ENCODE peak calls at places on chromosome X, in nine cellular contexts. Q is uterus; I is fibroblast of lung; Y is heart right ventricle; J is CD8-positive, alpha-beta memory T cell; S is HCT116; T is mesendoderm; K is neuronal stem cell; M is adipocyte. F is an unnamed sample.

GRCh38 chrX:136065044-136065671 is 79.9 kb downstream of the SLC9A6 start:
- DNase-seq in T (peak; percentile 6), S (no peak), K (no peak), Y (peak; percentile 65), M (peak; percentile 53), J (no peak), I (peak; percentile 65), Q (peak; percentile 39), F (no peak)

GRCh38 chrX:45172890-45173289 is 27.8 kb downstream of the DIPK2B start:
- DNase-seq in Y (no peak), Q (no peak), M (peak; percentile 43), I (peak; percentile 53), J (no peak), S (peak; percentile 21), K (no peak), T (peak; percentile 53), F (no peak)

GRCh38 chrX:107629533-107629909 is 1.2 kb downstream of the PRPS1 start:
- DNase-seq in J (no peak), S (no peak), Y (no peak), I (peak; percentile 39), M (peak; percentile 57), Q (no peak), T (peak; percentile 58), K (no peak), F (no peak)

GRCh38 chrX:9997524-9997923 is 30.4 kb downstream of the CLDN34 start:
- DNase-seq in K (no peak), M (no peak), Q (no peak), J (no peak), Y (no peak), T (no peak), I (no peak), S (no peak), F (no peak)

GRCh38 chrX:73877687-73878086 is 314.7 kb downstream of the CHIC1 start:
- DNase-seq in Q (no peak), T (peak; percentile 91), M (no peak), K (no peak), S (no peak), I (peak; percentile 3), J (no peak), Y (no peak), F (no peak)

GRCh38 chrX:70172226-70172625 is 5.1 kb upstream of the DGAT2L6 start:
- DNase-seq in M (no peak), Y (no peak), Q (no peak), S (no peak), K (no peak), T (no peak), I (peak; percentile 29), J (no peak), F (no peak)

GRCh38 chrX:19075754-19076153 is 46.5 kb downstream of the ADGRG2 start:
- DNase-seq in S (no peak), Q (no peak), M (no peak), J (no peak), Y (no peak), T (no peak), I (no peak), K (no peak), F (no peak)

GRCh38 chrX:123013141-123013540 is 170.9 kb upstream of the GRIA3 start:
- DNase-seq in Y (no peak), S (no peak), K (no peak), J (no peak), T (no peak), M (no peak), Q (no peak), I (peak; percentile 52), F (no peak)

GRCh38 chrX:95889279-95889678 is 795.4 kb upstream of the DIAPH2 start:
- DNase-seq in M (no peak), S (no peak), K (no peak), T (peak; percentile 56), Y (no peak), J (no peak), Q (no peak), I (no peak), F (no peak)

GRCh38 chrX:40644821-40645358 is 2.5 kb downstream of the CXorf38 start:
- DNase-seq in K (no peak), J (peak; percentile 4), T (peak; percentile 6), S (no peak), M (peak; percentile 85), I (peak; percentile 67), Q (peak; percentile 68), Y (peak; percentile 67), F (peak; percentile 20)

GRCh38 chrX:69314436-69315348 is 149.4 kb upstream of the PJA1 start:
- DNase-seq in J (no peak), Q (no peak), T (peak; percentile 72), I (no peak), K (no peak), M (no peak), Y (peak; percentile 5), S (no peak), F (no peak)

GRCh38 chrX:119181491-119181890 is 53.9 kb upstream of the KIAA1210 start:
- DNase-seq in J (no peak), T (peak; percentile 63), K (no peak), Y (no peak), Q (no peak), M (no peak), I (peak; percentile 5), S (peak; percentile 18), F (no peak)

GRCh38 chrX:79708581-79708980 is 306.0 kb upstream of the TBX22 start:
- DNase-seq in T (no peak), K (no peak), Y (no peak), S (no peak), Q (no peak), M (no peak), I (no peak), J (no peak), F (no peak)

GRCh38 chrX:44954562-44954961 is 81.6 kb downstream of the KDM6A start:
- DNase-seq in J (no peak), K (no peak), I (peak; percentile 10), T (no peak), Q (no peak), Y (no peak), M (no peak), S (no peak), F (no peak)

GRCh38 chrX:36414056-36414455 is 494.5 kb downstream of the CFAP47 start:
- DNase-seq in K (no peak), M (no peak), T (no peak), Y (no peak), I (no peak), Q (no peak), S (no peak), J (no peak), F (no peak)

GRCh38 chrX:134174859-134175258 is 62.1 kb upstream of the CCDC160 start:
- DNase-seq in S (no peak), T (peak; percentile 76), K (peak; percentile 61), I (no peak), J (no peak), Q (no peak), Y (no peak), M (no peak), F (no peak)

GRCh38 chrX:103585421-103586313 is at the start of gene TCEAL4:
- DNase-seq in M (peak; percentile 66), T (peak; percentile 40), Y (peak; percentile 37), K (no peak), J (peak; percentile 3), I (peak; percentile 12), Q (peak; percentile 79), S (no peak), F (no peak)

DNA sequence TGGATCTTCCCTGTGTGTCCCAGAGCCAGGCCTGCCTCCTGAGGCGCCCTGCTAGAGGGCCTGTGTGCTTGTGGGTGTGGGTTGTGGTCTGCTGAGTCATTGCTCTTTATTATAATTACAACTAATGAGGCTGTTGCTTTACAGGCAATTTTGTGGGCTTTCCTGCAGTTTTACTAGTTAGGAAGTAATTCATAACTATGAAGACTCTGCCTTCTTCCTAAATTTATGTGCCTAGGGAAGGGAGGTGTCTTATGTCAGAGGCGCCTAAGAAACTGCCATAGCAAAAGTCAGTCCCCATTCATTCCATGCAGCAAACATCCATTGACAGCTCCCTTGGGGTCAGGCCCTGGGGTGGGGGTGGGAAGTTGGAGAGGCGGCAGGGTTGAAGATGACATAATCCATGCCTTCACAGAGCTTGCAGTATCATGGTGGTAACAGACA is 359.2 kb downstream of the IDS start:
- DNase-seq in J (no peak), K (no peak), I (peak; percentile 39), M (no peak), Y (no peak), T (peak; percentile 27), S (no peak), Q (no peak), F (no peak)
- H3K36me3 ChIP-seq in J (no peaks in the 10 kb centered on the region), K (no peaks in the 10 kb centered on the region), I (no peaks in the 10 kb centered on the region), M (no peaks in the 10 kb centered on the region), Y (no peaks in the 10 kb centered on the region), T (no peaks in the 10 kb centered on the region), S (no peaks in the 10 kb centered on the region), Q (no peaks in the 10 kb centered on the region), F (no peaks in the 10 kb centered on the region)

DNA sequence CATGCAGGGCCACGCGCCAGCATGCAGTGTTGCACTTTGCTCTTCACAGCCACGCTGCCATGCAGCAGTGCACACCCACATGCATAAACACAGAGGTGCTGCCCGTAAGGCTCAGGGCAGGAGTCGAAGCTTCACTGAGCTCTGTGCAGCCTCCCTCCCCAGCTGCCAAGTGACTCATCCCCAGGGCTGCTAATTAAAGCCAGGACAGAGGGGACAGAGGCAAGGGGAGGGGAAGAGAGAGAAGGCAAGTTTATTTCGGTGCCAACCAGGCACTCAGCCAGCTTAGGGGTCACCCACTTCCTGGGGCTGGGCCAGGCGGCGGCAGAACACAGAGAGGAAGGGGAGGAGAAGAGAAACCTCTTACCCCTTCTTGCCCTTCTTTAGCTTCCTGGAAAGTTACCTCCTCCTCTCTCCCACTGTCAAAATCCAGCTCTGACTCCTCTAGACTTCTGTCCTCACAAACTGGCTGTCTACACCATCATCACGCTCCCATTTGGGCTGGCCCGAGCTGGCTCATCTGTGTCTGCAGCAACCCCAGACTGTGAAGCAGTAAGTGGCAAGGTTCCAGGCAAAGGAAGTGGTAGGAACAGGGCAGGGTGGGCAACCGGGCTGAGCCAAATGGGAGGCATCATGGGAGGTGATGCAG is 6.2 kb upstream of the IQSEC2 start:
- DNase-seq in Y (peak; percentile 66), M (peak; percentile 76), I (peak; percentile 71), K (no peak), Q (peak; percentile 66), S (peak; percentile 22), T (no peak), J (peak; percentile 15), F (no peak)
- H3K4me3 ChIP-seq in Y (no peak overlapping the region), M (peak overlapping the region; percentile 49), I (no peak overlapping the region), K (no peak overlapping the region), Q (no peak overlapping the region), S (no peak overlapping the region), T (no peak overlapping the region), J (peak overlapping the region; percentile 56), F (no peak overlapping the region)

DNA sequence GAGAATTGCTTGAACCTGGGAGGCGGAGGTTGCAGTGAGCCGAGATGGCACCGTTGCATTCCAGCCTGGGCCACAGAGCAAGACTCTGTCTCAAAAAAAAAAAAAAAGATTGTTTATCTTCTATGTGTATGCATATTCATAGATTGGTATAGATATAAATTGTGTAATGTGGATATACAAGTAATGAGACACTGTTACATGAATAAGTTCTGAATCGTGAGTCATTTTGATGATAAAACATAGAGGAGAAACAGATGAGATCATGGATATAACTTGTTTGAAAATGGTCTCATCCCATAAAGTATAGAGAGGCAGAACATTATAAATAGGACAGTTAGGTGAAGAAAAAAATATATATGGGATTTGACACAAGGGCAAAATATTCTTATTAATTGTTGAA is 628.0 kb downstream of the IL1RAPL1 start:
- DNase-seq in Y (no peak), I (peak; percentile 10), M (peak; percentile 1), Q (no peak), K (no peak), S (no peak), J (no peak), T (no peak), F (no peak)
- H3K36me3 ChIP-seq in Y (no peaks in the 10 kb centered on the region), I (no peaks in the 10 kb centered on the region), M (no peaks in the 10 kb centered on the region), Q (no peaks in the 10 kb centered on the region), K (no peaks in the 10 kb centered on the region), S (no peaks in the 10 kb centered on the region), J (no peaks in the 10 kb centered on the region), T (no peaks in the 10 kb centered on the region), F (no peaks in the 10 kb centered on the region)

GRCh38 chrX:153502131-153502530 is 7.4 kb downstream of the BGN start:
- DNase-seq in M (no peak), J (no peak), S (no peak), Y (no peak), K (no peak), Q (no peak), T (no peak), I (no peak), F (no peak)
- H3K4me3 ChIP-seq in M (no peak overlapping the region), J (no peak overlapping the region), S (no peak overlapping the region), Y (no peak overlapping the region), K (no peak overlapping the region), Q (no peak overlapping the region), T (no peak overlapping the region), I (no peak overlapping the region), F (no peak overlapping the region)

F was measured in BJ.